ENCODE peak calls at places on chromosomes 7 and 10, in six cellular contexts. N is GM06990; O is Jurkat, Clone E6-1; W is fibroblast of lung; I is endodermal cell; X is DND-41. C is an unnamed sample.
A peak's percentile ranks its signal among the peaks of the same experiment; 100 is the strongest.

GRCh38 chr10:110045772-110046171 is 38.0 kb downstream of the ADD3 start:
- DNase-seq in N (no peak), O (no peak), W (no peak), I (no peak), X (no peak), C (no peak)

GRCh38 chr10:115830260-115830970 is 442.6 kb downstream of the GFRA1 start:
- DNase-seq in N (no peak), O (no peak), W (peak; percentile 64), I (no peak), X (no peak), C (no peak)

GRCh38 chr10:109411897-109412296 is 511.4 kb downstream of the XPNPEP1 start:
- DNase-seq in N (no peak), O (no peak), W (no peak), I (no peak), X (no peak), C (no peak)

GRCh38 chr7:23074443-23075244 is 30.9 kb upstream of the KLHL7 start:
- DNase-seq in N (no peak), O (no peak), W (no peak), I (no peak), X (no peak), C (no peak)

GRCh38 chr10:103548006-103548405 is 54.5 kb downstream of the NEURL1 start:
- DNase-seq in N (no peak), O (no peak), W (no peak), I (no peak), X (no peak), C (no peak)

GRCh38 chr10:78413294-78414055 is 379.8 kb downstream of the RPS24 start:
- DNase-seq in N (no peak), O (no peak), W (peak; percentile 14), I (peak; percentile 43), X (no peak), C (no peak)

GRCh38 chr10:124999433-125000365 is 57.8 kb downstream of the ZRANB1 start:
- DNase-seq in N (no peak), O (no peak), W (peak; percentile 95), I (peak; percentile 42), X (no peak), C (no peak)

GRCh38 chr7:158811461-158811860 is 17.8 kb downstream of the ESYT2 start:
- DNase-seq in N (no peak), O (peak; percentile 67), W (peak; percentile 70), I (no peak), X (peak; percentile 50), C (peak; percentile 89)

GRCh38 chr7:76282344-76283253 is 19.9 kb upstream of the HSPB1 start:
- DNase-seq in N (no peak), O (no peak), W (no peak), I (peak; percentile 91), X (no peak), C (no peak)

GRCh38 chr10:55091691-55092328 is 290.8 kb upstream of the PCDH15 start:
- DNase-seq in N (no peak), O (peak; percentile 10), W (peak; percentile 30), I (no peak), X (no peak), C (peak; percentile 21)

GRCh38 chr7:92731327-92732063 is 104.9 kb downstream of the CDK6 start:
- DNase-seq in N (peak; percentile 52), O (no peak), W (peak; percentile 47), I (no peak), X (no peak), C (peak; percentile 43)

GRCh38 chr10:114532226-114532625 is 125.8 kb downstream of the ABLIM1 start:
- DNase-seq in N (no peak), O (no peak), W (no peak), I (no peak), X (no peak), C (no peak)

GRCh38 chr7:128858380-128859231 is 4.0 kb upstream of the ATP6V1F start:
- DNase-seq in N (no peak), O (no peak), W (no peak), I (no peak), X (no peak), C (peak; percentile 36)

GRCh38 chr7:33903770-33904679 is 1.3 kb upstream of the BMPER start:
- DNase-seq in N (peak; percentile 13), O (no peak), W (peak; percentile 42), I (peak; percentile 84), X (no peak), C (no peak)

GRCh38 chr7:130941322-130942210 is 207.6 kb upstream of the KLF14 start:
- DNase-seq in N (no peak), O (no peak), W (peak; percentile 75), I (no peak), X (no peak), C (peak; percentile 33)

GRCh38 chr7:130943336-130943901 is 209.4 kb upstream of the KLF14 start:
- DNase-seq in N (no peak), O (no peak), W (peak; percentile 92), I (no peak), X (no peak), C (peak; percentile 43)

GRCh38 chr7:130940907-130941306 is 206.9 kb upstream of the KLF14 start:
- DNase-seq in N (no peak), O (no peak), W (peak; percentile 39), I (no peak), X (no peak), C (no peak)

GRCh38 chr7:130943981-130944380 is 210.0 kb upstream of the KLF14 start:
- DNase-seq in N (no peak), O (no peak), W (peak; percentile 77), I (no peak), X (no peak), C (no peak)

DNA sequence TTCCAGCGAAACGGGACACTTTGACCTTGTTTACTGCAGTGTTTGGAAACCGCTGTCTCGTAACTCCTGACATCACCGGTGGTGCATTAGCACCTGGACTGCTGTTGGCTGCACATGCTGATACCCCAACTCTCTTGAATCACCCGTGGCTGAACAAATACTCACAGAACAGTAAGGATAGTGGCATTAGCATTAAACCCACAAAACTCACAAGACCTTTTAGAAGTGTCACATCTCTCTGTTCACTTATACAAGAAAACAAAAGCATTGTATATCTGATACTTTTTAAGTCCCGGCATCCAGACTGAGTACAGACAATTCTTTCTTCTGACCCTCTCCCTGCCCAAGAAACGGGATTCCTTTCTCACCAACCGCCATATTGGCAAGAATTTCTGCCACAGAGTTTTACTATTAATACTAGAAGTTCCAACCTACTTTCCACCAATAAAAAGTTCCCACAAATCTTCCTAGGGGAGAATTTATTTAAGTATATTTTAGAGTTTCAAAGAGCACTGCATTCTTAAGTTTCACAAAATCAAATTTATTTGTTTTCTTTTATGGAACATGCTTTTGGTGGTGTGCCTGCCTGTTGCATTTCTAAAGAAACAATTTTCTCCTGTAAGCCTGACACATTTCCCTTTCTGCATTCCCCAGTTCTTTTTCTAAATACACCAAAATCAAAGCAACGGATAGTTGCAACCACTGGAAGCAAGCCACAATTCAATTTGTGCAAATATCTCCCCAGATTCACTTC is 208.4 kb upstream of the KLF14 start:
- DNase-seq in N (no peak), O (no peak), W (peak; percentile 81), I (no peak), X (no peak), C (no peak)
- H3K4me3 ChIP-seq in N (no peak overlapping the region), O (no peak overlapping the region), W (peak overlapping the region; percentile 86), I (no peak overlapping the region), X (no peak overlapping the region), C (no peak overlapping the region)

GRCh38 chr10:27481486-27481885 is 22.6 kb upstream of the RAB18 start:
- DNase-seq in N (no peak), O (no peak), W (no peak), I (no peak), X (no peak), C (peak; percentile 12)

GRCh38 chr10:27474741-27475140 is 29.4 kb upstream of the RAB18 start:
- DNase-seq in N (no peak), O (no peak), W (no peak), I (no peak), X (no peak), C (no peak)

GRCh38 chr10:27482984-27483956 is 20.8 kb upstream of the RAB18 start:
- DNase-seq in N (no peak), O (no peak), W (peak; percentile 4), I (no peak), X (no peak), C (no peak)

DNA sequence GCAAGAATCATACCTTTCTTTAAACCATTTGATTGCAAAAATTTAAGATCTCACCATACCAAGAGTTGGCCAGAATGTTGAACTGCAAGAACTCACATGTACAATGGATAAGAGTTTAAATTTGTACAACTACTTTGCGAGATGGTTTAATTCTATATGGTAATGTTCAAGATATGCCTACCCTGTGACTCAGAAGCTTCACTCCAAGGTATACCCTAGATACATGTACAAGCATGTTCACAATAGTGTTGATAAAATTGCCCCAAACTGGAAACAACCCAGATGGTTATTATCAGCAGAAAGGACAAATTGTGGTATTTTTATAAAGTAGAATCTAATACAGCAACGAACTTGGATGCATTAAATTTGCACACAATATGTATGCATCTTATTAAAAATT is 25.1 kb upstream of the RAB18 start:
- DNase-seq in N (no peak), O (no peak), W (no peak), I (no peak), X (no peak), C (no peak)
- H3K4me3 ChIP-seq in N (no peak overlapping the region), O (no peak overlapping the region), W (no peak overlapping the region), I (no peak overlapping the region), X (no peak overlapping the region), C (no peak overlapping the region)

GRCh38 chr10:93380043-93380565 is 102.0 kb downstream of the MYOF start:
- DNase-seq in N (no peak), O (no peak), W (peak; percentile 46), I (no peak), X (no peak), C (no peak)

GRCh38 chr10:93378039-93378438 is 104.1 kb downstream of the MYOF start:
- DNase-seq in N (no peak), O (no peak), W (no peak), I (no peak), X (no peak), C (no peak)

GRCh38 chr10:93379366-93380042 is 102.6 kb downstream of the MYOF start:
- DNase-seq in N (no peak), O (no peak), W (peak; percentile 63), I (no peak), X (no peak), C (peak; percentile 43)

GRCh38 chr10:93376372-93377296 is 105.5 kb downstream of the MYOF start:
- DNase-seq in N (peak; percentile 9), O (peak; percentile 76), W (peak; percentile 93), I (peak; percentile 79), X (peak; percentile 51), C (peak; percentile 84)
- H3K4me3 ChIP-seq in N (no peak overlapping the region), O (no peak overlapping the region), W (peak overlapping the region; percentile 31), I (no peak overlapping the region), X (no peak overlapping the region), C (no peak overlapping the region)

GRCh38 chr10:97016728-97017473 is 168.9 kb downstream of the SLIT1 start:
- DNase-seq in N (peak; percentile 56), O (peak; percentile 45), W (no peak), I (peak; percentile 29), X (peak; percentile 29), C (peak; percentile 30)
- H3K4me3 ChIP-seq in N (no peak overlapping the region), O (no peak overlapping the region), W (no peak overlapping the region), I (no peak overlapping the region), X (no peak overlapping the region), C (no peak overlapping the region)

GRCh38 chr7:151727579-151728285 is 149.2 kb downstream of the PRKAG2 start:
- DNase-seq in N (peak; percentile 26), O (no peak), W (peak; percentile 91), I (no peak), X (no peak), C (peak; percentile 93)
- H3K4me3 ChIP-seq in N (no peak overlapping the region), O (no peak overlapping the region), W (no peak overlapping the region), I (no peak overlapping the region), X (no peak overlapping the region), C (no peak overlapping the region)

GRCh38 chr7:31340603-31341002 is at the start of gene NEUROD6:
- DNase-seq in N (no peak), O (no peak), W (no peak), I (no peak), X (no peak), C (no peak)
- H3K4me3 ChIP-seq in N (no peak within 1 kb of the TSS), O (no peak within 1 kb of the TSS), W (no peak within 1 kb of the TSS), I (peak within 1 kb of the TSS; percentile 27), X (no peak within 1 kb of the TSS), C (no peak within 1 kb of the TSS)

GRCh38 chr10:71276873-71277272 is 42.2 kb upstream of the SLC29A3 start:
- DNase-seq in N (no peak), O (no peak), W (no peak), I (no peak), X (no peak), C (no peak)
- H3K4me3 ChIP-seq in N (no peak overlapping the region), O (no peak overlapping the region), W (no peak overlapping the region), I (no peak overlapping the region), X (no peak overlapping the region), C (no peak overlapping the region)

C was measured in NB4.